ENCODE peak calls at places on chromosomes 4 and X, in six cellular contexts. C, I, P, M, G and N are unnamed samples.

GRCh38 chr4:168388890-168389289 is 70.3 kb upstream of the DDX60 start:
- DNase-seq in C (no peak), I (no peak), M (no peak), G (no peak), P (peak), N (peak)

GRCh38 chr4:71406459-71406963 is 67.7 kb downstream of the SLC4A4 start:
- DNase-seq in M (no peak), I (no peak), G (no peak), P (peak), C (no peak), N (peak)

GRCh38 chrX:22686138-22686541 is 313.6 kb upstream of the DDX53 start:
- DNase-seq in G (no peak), M (no peak), I (no peak), C (no peak), P (peak), N (peak)

GRCh38 chr4:187354740-187355139 is 631.1 kb upstream of the FAT1 start:
- DNase-seq in I (peak), G (no peak), P (no peak), C (no peak), M (no peak), N (no peak)

GRCh38 chr4:157222764-157223145 is 2.2 kb downstream of the GRIA2 start:
- DNase-seq in G (no peak), C (no peak), I (no peak), P (no peak), M (no peak), N (no peak)

GRCh38 chr4:31539279-31540074 is 819.3 kb downstream of the PCDH7 start:
- DNase-seq in C (no peak), G (no peak), P (no peak), I (no peak), M (no peak), N (no peak)

GRCh38 chr4:170674176-170674575 is 584.4 kb upstream of the AADAT start:
- DNase-seq in I (no peak), M (no peak), P (peak), G (no peak), C (no peak), N (no peak)

GRCh38 chr4:115234405-115235093 is 121.1 kb upstream of the NDST4 start:
- DNase-seq in M (no peak), P (no peak), C (no peak), I (peak), G (peak), N (peak)

GRCh38 chrX:69293776-69294601 is 128.7 kb upstream of the PJA1 start:
- DNase-seq in C (no peak), I (no peak), M (no peak), P (no peak), G (no peak), N (no peak)

GRCh38 chr4:122777846-122778501 is 45.5 kb downstream of the BBS12 start:
- DNase-seq in C (no peak), M (no peak), I (peak), P (peak), G (no peak), N (peak)

GRCh38 chr4:122775039-122775438 is 42.5 kb downstream of the BBS12 start:
- DNase-seq in G (no peak), M (no peak), I (no peak), P (no peak), C (no peak), N (no peak)

GRCh38 chr4:122776916-122777315 is 44.4 kb downstream of the BBS12 start:
- DNase-seq in P (no peak), I (no peak), G (no peak), C (no peak), M (no peak), N (no peak)

GRCh38 chr4:122773021-122773420 is 40.5 kb downstream of the BBS12 start:
- DNase-seq in M (no peak), P (no peak), I (no peak), C (no peak), G (no peak), N (no peak)

DNA sequence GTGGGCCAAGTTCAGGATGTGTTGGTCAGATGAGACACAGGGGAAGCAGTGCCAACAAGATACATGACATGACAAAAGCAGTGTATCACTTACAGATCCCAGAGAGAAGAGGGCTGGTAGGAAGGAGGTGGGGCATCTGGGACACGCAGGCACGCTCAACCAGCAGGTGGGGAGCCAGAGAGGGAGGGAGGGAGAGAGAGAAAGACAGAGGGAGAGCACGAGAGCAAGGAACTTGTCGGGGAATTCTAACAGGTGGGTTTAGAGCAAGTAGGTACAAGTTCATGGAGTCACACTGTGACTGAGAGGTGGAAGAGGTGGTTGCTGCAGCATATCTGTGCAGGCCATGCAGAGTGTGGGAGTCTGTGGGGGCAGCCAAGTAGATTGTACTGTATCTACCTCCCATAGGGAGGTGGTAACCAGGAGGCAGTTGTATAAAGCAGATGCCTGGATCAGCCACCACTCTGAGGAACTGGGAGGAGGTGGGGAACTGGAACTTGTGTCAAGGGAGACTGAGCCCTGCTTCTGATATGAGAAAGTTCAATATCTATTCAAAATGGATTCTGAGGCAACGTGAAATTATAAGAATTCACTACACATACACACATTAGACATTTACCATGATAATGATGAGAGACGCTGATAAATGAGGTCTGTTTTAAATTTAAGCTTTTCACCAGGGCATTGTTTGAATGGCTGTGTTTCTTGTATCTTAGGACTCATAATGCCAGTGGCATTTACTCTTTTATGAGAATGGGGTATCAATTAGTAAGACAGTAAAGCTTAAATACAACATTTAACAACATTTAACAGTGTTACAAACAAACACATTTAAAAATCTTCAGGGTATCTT is 43.7 kb downstream of the BBS12 start:
- DNase-seq in C (no peak), M (no peak), G (peak), I (no peak), P (no peak), N (no peak)
- H3K23ac ChIP-seq in C (no peak), M (no peak), G (no peak), I (no peak), P (no peak), N (no peak)

GRCh38 chrX:150692837-150693781 is at the start of gene MTMR1:
- DNase-seq in M (no peak), G (no peak), C (no peak), P (no peak), I (no peak), N (no peak)
- H4K91ac ChIP-seq in M (no peak), G (no peak), C (no peak), P (peak), I (peak), N (peak)

DNA sequence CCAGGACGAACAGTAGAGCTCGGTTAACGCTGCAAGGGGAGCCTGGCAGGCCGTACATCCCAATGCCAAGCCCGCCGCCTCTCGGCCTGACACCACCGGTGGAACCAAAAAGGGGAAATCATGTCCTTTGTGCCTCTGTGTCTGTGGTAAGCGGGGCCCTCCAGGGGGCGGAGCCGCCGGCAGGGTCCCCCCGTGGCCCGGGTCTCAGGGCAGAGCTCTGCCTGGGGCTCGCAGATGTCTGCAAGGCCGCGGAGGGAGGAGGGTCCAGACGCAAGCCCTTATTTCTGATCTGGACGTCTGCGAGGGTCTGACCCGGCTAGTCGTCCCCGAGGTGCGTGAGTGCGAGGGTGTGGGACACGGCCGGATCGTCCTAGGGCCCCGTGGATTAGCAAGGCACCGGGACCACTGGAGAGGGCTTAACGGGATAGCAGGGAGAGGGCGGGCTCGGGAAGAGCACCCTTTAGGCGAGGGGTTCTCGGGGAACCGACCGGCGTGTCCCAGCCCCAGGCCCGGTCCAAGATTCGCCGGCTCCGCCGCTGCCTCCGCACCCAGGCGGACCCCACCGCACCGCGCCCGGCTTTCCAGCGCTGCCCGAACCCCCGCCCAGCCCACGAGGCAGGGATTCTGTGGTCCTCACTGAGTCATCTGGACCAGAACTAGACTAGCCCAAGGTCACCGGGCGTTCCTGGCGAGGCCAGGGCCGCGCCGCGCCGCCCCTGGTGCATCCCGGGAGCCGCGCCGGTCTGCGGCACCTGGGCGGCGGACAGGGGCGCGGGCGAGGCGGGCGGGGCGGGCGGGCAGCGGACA is 858 bp upstream of the FAM193A start:
- DNase-seq in P (peak), C (no peak), I (no peak), G (peak), M (peak), N (peak)
- H2BK120ac ChIP-seq in P (peak), C (peak), I (peak), G (no peak), M (no peak), N (peak)

GRCh38 chr4:41509411-41510008 is 28.4 kb upstream of the LIMCH1 start:
- DNase-seq in M (no peak), G (no peak), I (no peak), C (no peak), P (no peak), N (no peak)
- H3K23ac ChIP-seq in M (no peak), G (no peak), I (no peak), C (no peak), P (no peak), N (no peak)

GRCh38 chr4:78454016-78454415 is 97.6 kb upstream of the ANXA3 start:
- DNase-seq in M (no peak), C (no peak), P (no peak), I (no peak), G (no peak), N (no peak)
- H4K91ac ChIP-seq in M (no peak), C (no peak), P (no peak), I (no peak), G (no peak), N (no peak)

GRCh38 chr4:133555671-133556070 is 406.6 kb downstream of the PCDH10 start:
- DNase-seq in P (peak), G (no peak), I (no peak), M (no peak), C (no peak), N (peak)

DNA sequence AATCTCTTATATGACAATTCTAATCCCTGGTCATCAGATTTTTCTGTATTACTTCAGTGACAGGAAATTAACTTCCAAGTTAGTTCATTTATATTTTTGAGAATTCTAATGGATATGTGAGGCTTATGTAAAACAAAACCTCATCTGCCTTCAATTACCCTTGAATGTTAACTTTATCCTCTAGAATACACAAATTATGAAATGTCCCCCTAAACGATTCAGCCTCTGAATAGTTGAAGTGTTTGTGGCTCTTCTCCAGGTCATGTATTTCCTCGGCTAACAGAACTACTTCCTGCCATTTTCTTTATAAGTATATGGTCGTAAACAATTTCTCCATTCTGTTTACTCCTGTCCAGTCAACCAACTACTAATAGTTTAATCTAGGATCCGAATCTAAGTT is 401.3 kb downstream of the PCDH10 start:
- DNase-seq in M (no peak), P (no peak), I (no peak), C (no peak), G (no peak), N (no peak)
- H2BK120ac ChIP-seq in M (no peak), P (no peak), I (no peak), C (no peak), G (no peak), N (no peak)

GRCh38 chr4:41877020-41877796 is 58.0 kb upstream of the TMEM33 start:
- DNase-seq in P (no peak), G (peak), I (no peak), C (no peak), M (no peak), N (no peak)

GRCh38 chr4:41873380-41874295 is 61.6 kb upstream of the TMEM33 start:
- DNase-seq in P (no peak), G (peak), C (no peak), M (no peak), I (no peak), N (no peak)

GRCh38 chr4:41874873-41875272 is 60.4 kb upstream of the TMEM33 start:
- DNase-seq in P (no peak), I (no peak), G (no peak), C (no peak), M (no peak), N (no peak)

GRCh38 chr4:41878170-41878941 is 56.9 kb upstream of the TMEM33 start:
- DNase-seq in G (peak), M (no peak), I (no peak), P (no peak), C (no peak), N (no peak)

GRCh38 chr4:41874398-41874797 is 60.8 kb upstream of the TMEM33 start:
- DNase-seq in P (no peak), M (no peak), G (peak), C (no peak), I (no peak), N (no peak)
- H3K23ac ChIP-seq in P (no peak), M (no peak), G (no peak), C (no peak), I (no peak), N (no peak)